ENCODE peak calls at places on chromosome 17, in nine cellular contexts. O is transverse colon, F is Panc1, K is H1, C is sigmoid colon, Y is HL-60, V is breast epithelium, E is K562, L is GM12892. G is an unnamed sample.
A peak's percentile ranks its signal among the peaks of the same experiment; 100 is the strongest.

GRCh38 chr17:2634361-2634960 is 41.0 kb downstream of the PAFAH1B1 start:
- DNase-seq in Y (no peak), K (no peak), E (no peak), F (peak; percentile 96), L (no peak), C (no peak), V (no peak), O (peak; percentile 41), G (peak; percentile 38)

GRCh38 chr17:45393477-45393876 is 39.2 kb downstream of the ARHGAP27 start:
- DNase-seq in E (no peak), L (no peak), K (no peak), V (no peak), Y (no peak), F (no peak), C (no peak), O (no peak), G (no peak)

GRCh38 chr17:20225162-20226115 is 216.3 kb downstream of the SPECC1 start:
- DNase-seq in V (no peak), L (no peak), E (no peak), O (no peak), Y (no peak), F (no peak), K (no peak), C (no peak), G (no peak)

GRCh38 chr17:14201087-14201486 is 35.6 kb downstream of the CDRT15 start:
- DNase-seq in L (no peak), E (no peak), O (peak; percentile 30), C (no peak), Y (peak; percentile 8), K (no peak), F (no peak), V (no peak), G (no peak)

GRCh38 chr17:31339906-31340661 is 18.7 kb upstream of the EVI2A start:
- DNase-seq in Y (no peak), K (no peak), L (no peak), E (peak; percentile 71), C (no peak), O (no peak), V (no peak), F (no peak), G (no peak)

GRCh38 chr17:48628641-48629410 is 2.7 kb upstream of the HOXB9 start:
- DNase-seq in E (no peak), F (no peak), C (no peak), K (no peak), V (no peak), O (peak; percentile 28), Y (peak; percentile 11), L (no peak), G (no peak)

GRCh38 chr17:75814900-75815373 is 29.3 kb downstream of the UNC13D start:
- DNase-seq in O (no peak), C (no peak), E (no peak), F (no peak), V (no peak), Y (no peak), K (no peak), L (no peak), G (no peak)

GRCh38 chr17:37024181-37024637 is 75.5 kb downstream of the AATF start:
- DNase-seq in O (no peak), V (no peak), Y (peak; percentile 68), C (no peak), K (no peak), E (no peak), L (no peak), F (no peak), G (no peak)

GRCh38 chr17:81309140-81309858 is 14.2 kb upstream of the SLC38A10 start:
- DNase-seq in C (peak; percentile 95), O (peak; percentile 96), F (no peak), L (no peak), V (peak; percentile 92), E (peak; percentile 96), Y (peak; percentile 83), K (no peak), G (peak; percentile 90)

GRCh38 chr17:47822785-47823184 is 1.2 kb upstream of the OSBPL7 start:
- DNase-seq in L (no peak), V (no peak), K (no peak), O (no peak), F (no peak), E (no peak), Y (no peak), C (no peak), G (no peak)

GRCh38 chr17:72677714-72678390 is 414.6 kb downstream of the SLC39A11 start:
- DNase-seq in L (no peak), Y (no peak), K (no peak), O (no peak), C (no peak), E (no peak), V (no peak), F (no peak), G (no peak)

GRCh38 chr17:80453980-80454556 is 22.3 kb downstream of the NPTX1 start:
- DNase-seq in O (no peak), K (no peak), C (no peak), E (no peak), V (no peak), Y (no peak), L (peak; percentile 53), F (no peak), G (no peak)

GRCh38 chr17:14333506-14333905 is 32.6 kb downstream of the HS3ST3B1 start:
- DNase-seq in O (no peak), C (no peak), F (no peak), Y (no peak), V (no peak), L (no peak), K (no peak), E (no peak), G (no peak)

GRCh38 chr17:72542317-72542716 is 421.5 kb downstream of the SOX9 start:
- DNase-seq in E (no peak), C (no peak), V (no peak), Y (no peak), O (no peak), L (no peak), K (no peak), F (no peak), G (no peak)

GRCh38 chr17:41894791-41895331 is 23.9 kb downstream of the ACLY start:
- DNase-seq in F (no peak), Y (no peak), E (no peak), K (no peak), V (no peak), C (peak; percentile 85), O (no peak), L (no peak), G (no peak)

GRCh38 chr17:3534881-3535252 is 22.7 kb downstream of the TRPV3 start:
- DNase-seq in E (no peak), Y (no peak), L (no peak), C (no peak), F (no peak), K (no peak), V (no peak), O (no peak), G (no peak)

GRCh38 chr17:33940769-33941168 is 314.3 kb upstream of the CCL2 start:
- DNase-seq in F (no peak), V (no peak), Y (no peak), C (no peak), L (no peak), E (no peak), K (no peak), O (no peak), G (no peak)

GRCh38 chr17:39618252-39618913 is 8.4 kb upstream of the PPP1R1B start:
- DNase-seq in E (no peak), Y (no peak), L (no peak), F (no peak), C (no peak), V (no peak), O (peak; percentile 34), K (no peak), G (no peak)

GRCh38 chr17:77352441-77352840 is 211.7 kb downstream of the SEC14L1 start:
- DNase-seq in V (peak; percentile 27), E (no peak), Y (no peak), F (no peak), L (no peak), K (no peak), O (no peak), C (peak; percentile 62), G (peak; percentile 14)

GRCh38 chr17:60134396-60135159 is 15.2 kb upstream of the CA4 start:
- DNase-seq in O (no peak), V (peak; percentile 10), Y (no peak), L (no peak), E (peak; percentile 69), C (peak; percentile 50), K (no peak), F (no peak), G (peak; percentile 19)

GRCh38 chr17:50615818-50616217 is 18.9 kb upstream of the ABCC3 start:
- DNase-seq in C (no peak), K (no peak), F (no peak), O (no peak), L (no peak), Y (no peak), V (no peak), E (no peak), G (no peak)

GRCh38 chr17:11144358-11145233 is 96.4 kb upstream of the SHISA6 start:
- DNase-seq in Y (peak; percentile 2), L (no peak), V (no peak), O (peak; percentile 67), K (peak; percentile 33), E (peak; percentile 4), C (no peak), F (peak; percentile 10), G (peak; percentile 68)
- TF ChIP-seq POLR2AphosphoS5 in Y (no peak), L (no peak), V (no peak), O (no peak), K (no peak), E (no peak), C (no peak), F (no peak), G (no peak)

GRCh38 chr17:79023886-79024771 is at the start of gene C1QTNF1:
- DNase-seq in O (peak; percentile 70), C (peak; percentile 86), L (peak; percentile 56), K (no peak), F (no peak), Y (no peak), E (no peak), V (peak; percentile 66), G (peak; percentile 49)
- TF ChIP-seq POLR2AphosphoS5 in O (no peak), C (peak; percentile 64), L (no peak), K (no peak), F (no peak), Y (no peak), E (no peak), V (no peak), G (peak; percentile 24)

DNA sequence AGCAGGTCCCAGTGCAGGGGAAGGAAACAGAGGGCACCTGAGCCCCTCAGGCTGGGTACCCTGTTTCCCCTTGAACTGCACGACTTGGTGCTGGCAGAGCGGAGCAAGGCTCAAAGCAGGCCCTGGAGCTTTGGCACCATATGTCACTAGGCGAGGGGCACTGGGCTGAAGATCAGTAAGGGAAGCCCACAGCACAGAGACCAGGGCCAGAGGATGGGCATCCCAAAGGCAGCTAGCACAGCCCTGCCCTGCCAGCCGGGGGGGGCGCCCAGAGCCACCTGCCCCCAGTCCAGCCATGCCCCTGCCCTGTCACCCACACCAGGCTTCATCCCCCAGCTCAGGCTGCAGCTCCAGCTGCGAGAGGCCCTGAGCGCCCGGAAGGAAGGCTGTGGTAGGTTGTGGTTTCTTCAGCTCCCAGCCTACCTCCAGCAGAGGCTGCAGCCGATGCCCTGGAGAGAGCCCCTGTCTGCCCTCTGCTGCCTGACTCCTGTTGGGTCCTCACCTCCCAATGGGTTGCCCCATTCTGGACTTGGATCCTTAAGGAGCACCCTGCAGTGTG is 10.9 kb downstream of the NHERF1 start:
- DNase-seq in K (no peak), E (no peak), V (no peak), Y (peak; percentile 91), O (peak; percentile 69), L (peak; percentile 73), C (no peak), F (no peak), G (no peak)
- TF ChIP-seq POLR2AphosphoS5 in K (no peak), E (no peak), V (no peak), Y (peak; percentile 92), O (no peak), L (no peak), C (no peak), F (no peak), G (no peak)

GRCh38 chr17:55770220-55770870 is 19.5 kb downstream of the PCTP start:
- DNase-seq in Y (no peak), O (no peak), F (no peak), E (peak; percentile 64), K (no peak), C (no peak), L (no peak), V (no peak), G (no peak)
- TF ChIP-seq POLR2AphosphoS5 in Y (no peak), O (no peak), F (no peak), E (no peak), K (no peak), C (no peak), L (no peak), V (no peak), G (no peak)

G was measured in stomach.